ENCODE peak calls at places on chromosomes 12 and 14, in nine cellular contexts. D is WTC11; F is dorsolateral prefrontal cortex; X is CD8-positive, alpha-beta T cell; S is neural crest cell; Y is adrenal gland; R is K562; L is breast epithelium; M is fibroblast of the aortic adventitia. K is an unnamed sample.

GRCh38 chr12:70151993-70152392 is 91.2 kb upstream of the CNOT2 start:
- DNase-seq in D (no peak), L (no peak), F (no peak), R (peak; percentile 10), S (no peak), M (no peak), Y (no peak), X (no peak), K (no peak)

GRCh38 chr14:101872333-101872732 is 92.0 kb upstream of the DYNC1H1 start:
- DNase-seq in Y (no peak), S (no peak), M (no peak), L (no peak), R (no peak), D (no peak), F (no peak), X (no peak), K (no peak)

GRCh38 chr12:16555630-16556029 is 50.3 kb downstream of the LMO3 start:
- DNase-seq in M (peak; percentile 57), F (no peak), S (no peak), X (no peak), Y (no peak), R (no peak), L (no peak), D (peak; percentile 21), K (no peak)

GRCh38 chr12:10720974-10721565 is 2.1 kb downstream of the YBX3 start:
- DNase-seq in F (no peak), Y (no peak), M (peak; percentile 33), R (no peak), L (no peak), X (no peak), D (no peak), S (no peak), K (no peak)

GRCh38 chr12:12017135-12017581 is 53.6 kb upstream of the BCL2L14 start:
- DNase-seq in R (no peak), S (no peak), L (peak; percentile 58), F (no peak), X (no peak), Y (peak; percentile 33), D (no peak), M (no peak), K (no peak)

GRCh38 chr12:42729532-42729895 is 140.0 kb upstream of the PRICKLE1 start:
- DNase-seq in S (no peak), R (no peak), M (no peak), L (no peak), X (no peak), F (peak; percentile 64), D (no peak), Y (no peak), K (no peak)

GRCh38 chr12:124566181-124567034 is 1.0 kb downstream of the NCOR2 start:
- DNase-seq in X (peak; percentile 65), Y (peak; percentile 95), M (peak; percentile 72), L (peak; percentile 92), D (peak; percentile 82), R (peak; percentile 86), F (peak; percentile 89), S (peak; percentile 60), K (no peak)

GRCh38 chr12:76020731-76021672 is 10.6 kb downstream of the PHLDA1 start:
- DNase-seq in X (peak; percentile 62), Y (peak; percentile 72), L (no peak), S (no peak), R (no peak), D (no peak), F (no peak), M (peak; percentile 98), K (no peak)

GRCh38 chr14:103650213-103650612 is 21.2 kb downstream of the KLC1 start:
- DNase-seq in L (no peak), Y (no peak), R (no peak), S (no peak), F (no peak), D (no peak), M (no peak), X (no peak), K (no peak)

GRCh38 chr12:12518919-12519318 is 43.7 kb downstream of the DUSP16 start:
- DNase-seq in D (no peak), R (no peak), S (no peak), M (no peak), L (no peak), Y (no peak), X (no peak), F (no peak), K (no peak)

GRCh38 chr14:29339491-29339890 is 572.9 kb downstream of the FOXG1 start:
- DNase-seq in M (peak; percentile 2), Y (no peak), X (no peak), S (no peak), F (no peak), D (no peak), R (no peak), L (no peak), K (no peak)

GRCh38 chr14:34629657-34630529 is at the start of gene SNX6:
- DNase-seq in M (peak; percentile 64), Y (peak; percentile 88), R (peak; percentile 94), S (peak; percentile 66), F (peak; percentile 83), X (peak; percentile 83), L (peak; percentile 82), D (peak; percentile 73), K (peak; percentile 87)

GRCh38 chr14:81392976-81393643 is 7.0 kb downstream of the STON2 start:
- DNase-seq in L (no peak), R (no peak), S (no peak), D (no peak), M (no peak), X (no peak), Y (no peak), F (no peak), K (no peak)

DNA sequence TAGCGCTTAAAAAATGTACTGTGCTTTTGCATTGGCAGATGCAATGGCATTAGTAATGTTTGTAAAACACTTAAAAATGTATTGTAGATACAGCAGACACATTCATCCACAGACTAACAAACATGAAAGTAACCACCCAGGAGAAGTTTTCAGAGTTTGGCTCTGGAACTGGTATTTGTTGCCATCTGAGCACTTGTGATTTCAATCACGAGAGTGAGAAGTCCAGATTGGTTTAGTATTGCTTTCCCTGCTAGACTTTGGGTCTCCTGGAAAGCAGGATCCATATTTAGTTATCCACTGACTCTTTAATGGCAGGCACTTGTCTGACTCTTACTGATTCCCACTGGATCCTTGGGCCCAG is 13.2 kb downstream of the RASSF8 start:
- DNase-seq in Y (no peak), D (no peak), L (no peak), F (no peak), X (no peak), S (no peak), M (peak; percentile 75), R (no peak), K (no peak)
- TF ChIP-seq CTCF in Y (no peak), D (no peak), L (no peak), F (no peak), X (no peak), S (no peak), M (no peak), R (no peak), K (no peak)

GRCh38 chr12:49110191-49111155 is at the start of gene LMBR1L:
- DNase-seq in Y (peak; percentile 99), M (peak; percentile 99), D (peak; percentile 97), X (peak; percentile 96), F (peak; percentile 96), L (peak; percentile 95), R (peak; percentile 100), S (peak; percentile 90), K (peak; percentile 94)
- TF ChIP-seq CTCF in Y (peak; percentile 49), M (peak; percentile 61), D (no peak), X (peak; percentile 53), F (peak; percentile 52), L (peak; percentile 59), R (peak; percentile 56), S (peak; percentile 60), K (peak; percentile 75)

DNA sequence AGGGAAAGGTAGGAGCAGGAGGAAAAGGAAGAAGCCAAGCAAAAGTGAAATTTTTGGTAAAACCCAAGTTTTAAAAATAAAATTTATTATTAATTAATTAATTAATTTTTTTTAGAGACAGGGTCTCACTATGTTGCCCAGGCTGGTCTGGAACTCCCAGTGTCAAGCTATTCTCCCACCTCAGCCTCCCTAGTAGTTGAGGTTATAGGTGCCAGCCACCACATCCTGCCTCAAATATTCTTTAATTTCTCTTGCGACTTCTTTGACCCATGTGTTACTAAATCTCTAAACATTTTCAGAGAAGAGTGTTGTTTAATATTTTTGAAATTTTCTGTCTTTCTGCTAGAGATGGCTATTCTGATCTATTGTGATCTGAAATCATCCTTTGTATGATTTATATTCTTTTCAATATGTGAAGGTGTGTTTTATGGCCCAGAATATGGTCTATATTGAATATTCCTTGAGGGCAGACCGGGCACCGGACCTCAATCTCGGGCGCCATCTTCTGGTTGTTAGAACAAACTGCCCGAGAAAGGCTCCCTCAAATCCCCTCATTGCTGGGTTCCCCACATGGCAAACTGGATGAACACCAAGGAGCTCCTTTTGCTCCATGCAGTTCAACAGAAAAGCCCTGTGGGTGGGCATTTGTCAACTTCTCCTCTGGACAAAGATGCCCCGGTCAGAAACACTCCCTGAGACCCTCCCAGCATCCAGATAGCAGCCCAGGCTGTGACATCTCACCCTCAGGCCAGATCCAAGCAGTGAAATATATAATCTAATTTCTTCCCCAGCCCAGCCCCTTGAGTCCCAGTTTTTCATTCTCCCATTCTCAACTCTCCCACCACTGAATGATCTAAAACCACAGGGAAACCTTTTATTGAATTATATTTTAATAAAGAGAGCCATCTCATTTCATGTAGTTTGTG is 110.5 kb downstream of the ASCL4 start:
- DNase-seq in S (peak; percentile 59), F (peak; percentile 58), D (peak; percentile 62), Y (peak; percentile 74), X (peak; percentile 26), R (peak; percentile 67), M (peak; percentile 61), L (no peak), K (no peak)
- TF ChIP-seq CTCF in S (peak; percentile 83), F (peak; percentile 76), D (peak; percentile 51), Y (peak; percentile 42), X (peak; percentile 52), R (peak; percentile 87), M (peak; percentile 80), L (peak; percentile 60), K (peak; percentile 88)

GRCh38 chr12:106170285-106170684 is 31.5 kb upstream of the NUAK1 start:
- DNase-seq in X (no peak), R (no peak), M (peak; percentile 22), L (no peak), D (no peak), F (no peak), Y (no peak), S (no peak), K (no peak)

GRCh38 chr12:106174876-106175275 is 36.1 kb upstream of the NUAK1 start:
- DNase-seq in Y (no peak), X (no peak), D (no peak), S (no peak), R (no peak), M (no peak), L (no peak), F (no peak), K (no peak)

GRCh38 chr12:106173442-106173841 is 34.7 kb upstream of the NUAK1 start:
- DNase-seq in D (no peak), R (no peak), L (no peak), Y (no peak), S (no peak), M (no peak), X (no peak), F (no peak), K (no peak)

DNA sequence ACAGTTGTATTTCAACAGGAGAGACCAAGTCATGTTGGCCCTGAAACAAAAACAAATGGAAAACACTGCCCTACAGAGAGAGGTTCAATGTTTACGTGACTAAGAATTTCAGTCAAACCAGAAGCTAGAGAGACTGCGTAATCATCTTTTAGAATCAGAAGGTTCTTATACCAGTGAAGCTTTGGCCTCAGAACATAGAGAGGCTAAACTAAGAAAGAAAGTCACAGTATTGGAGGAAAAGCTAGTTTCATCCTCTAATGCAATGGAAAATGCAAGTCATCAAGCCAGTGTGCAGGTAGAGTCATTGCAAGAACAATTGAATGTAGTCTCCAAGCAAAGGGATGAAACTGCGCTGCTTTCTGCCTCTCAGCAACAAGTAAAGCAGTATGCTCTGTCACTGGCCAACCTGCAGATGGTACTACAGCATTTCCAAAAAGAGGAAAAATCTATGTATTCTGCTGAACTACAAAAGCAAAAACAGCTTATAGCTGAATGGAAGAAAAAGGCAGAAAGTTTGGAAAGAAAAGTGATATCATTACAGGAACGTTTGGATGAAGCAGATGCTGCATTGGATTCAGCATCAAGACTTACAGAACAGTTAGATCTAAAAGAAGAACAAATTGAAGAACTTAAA is 32.5 kb upstream of the NUAK1 start:
- DNase-seq in S (no peak), M (peak; percentile 32), F (no peak), D (no peak), L (no peak), R (no peak), Y (no peak), X (no peak), K (no peak)
- TF ChIP-seq CTCF in S (no peak), M (peak; percentile 26), F (peak; percentile 16), D (no peak), L (no peak), R (no peak), Y (no peak), X (no peak), K (peak; percentile 18)